ENCODE peak calls at places on chromosome 11, in four cellular contexts. Q is pancreas; E is CD8-positive, alpha-beta T cell; B is AG04450. X is an unnamed sample.
A peak's percentile ranks its signal among the peaks of the same experiment; 100 is the strongest.

GRCh38 chr11:119704849-119705248 is 24.2 kb downstream of the NECTIN1 start:
- DNase-seq in Q (no peak), E (no peak), B (no peak), X (no peak)

GRCh38 chr11:110598725-110599124 is 113.5 kb downstream of the ARHGAP20 start:
- DNase-seq in Q (no peak), E (no peak), B (no peak), X (no peak)

GRCh38 chr11:15707971-15708370 is 593.2 kb downstream of the INSC start:
- DNase-seq in Q (peak; percentile 84), E (no peak), B (no peak), X (peak; percentile 27)

GRCh38 chr11:94770563-94771120 is 2.5 kb downstream of the AMOTL1 start:
- DNase-seq in Q (no peak), E (no peak), B (no peak), X (no peak)

GRCh38 chr11:93652161-93652597 is 9.3 kb upstream of the CEP295 start:
- DNase-seq in Q (peak; percentile 13), E (no peak), B (no peak), X (peak; percentile 30)

GRCh38 chr11:29452131-29452530 is 564.7 kb downstream of the KCNA4 start:
- DNase-seq in Q (no peak), E (no peak), B (no peak), X (no peak)

GRCh38 chr11:119474682-119475596 is 52.0 kb upstream of the THY1 start:
- DNase-seq in Q (peak; percentile 31), E (peak; percentile 10), B (no peak), X (peak; percentile 34)

GRCh38 chr11:65051389-65051858 is 6.9 kb downstream of the NAALADL1 start:
- DNase-seq in Q (no peak), E (no peak), B (no peak), X (no peak)

GRCh38 chr11:46386674-46387073 is 4.9 kb downstream of the CHRM4 start:
- DNase-seq in Q (no peak), E (no peak), B (no peak), X (no peak)

GRCh38 chr11:106179048-106179447 is 101.6 kb downstream of the AASDHPPT start:
- DNase-seq in Q (peak; percentile 14), E (no peak), B (no peak), X (no peak)

GRCh38 chr11:47886096-47886495 is 37.9 kb upstream of the NUP160 start:
- DNase-seq in Q (no peak), E (no peak), B (peak; percentile 38), X (peak; percentile 15)

GRCh38 chr11:122843281-122844150 is 5.2 kb downstream of the CRTAM start:
- DNase-seq in Q (no peak), E (peak; percentile 37), B (no peak), X (no peak)

GRCh38 chr11:64334764-64335741 is 5.0 kb upstream of the CCDC88B start:
- DNase-seq in Q (peak; percentile 58), E (no peak), B (peak; percentile 75), X (no peak)

GRCh38 chr11:76296731-76297130 is 84.2 kb downstream of the THAP12 start:
- DNase-seq in Q (no peak), E (no peak), B (no peak), X (no peak)

GRCh38 chr11:61963282-61964057 is 4.0 kb downstream of the FTH1 start:
- DNase-seq in Q (no peak), E (peak; percentile 32), B (no peak), X (no peak)

GRCh38 chr11:130043575-130043974 is 26.1 kb upstream of the APLP2 start:
- DNase-seq in Q (no peak), E (no peak), B (no peak), X (peak; percentile 9)

GRCh38 chr11:82790723-82791487 is 57.2 kb upstream of the FAM181B start:
- DNase-seq in Q (no peak), E (no peak), B (no peak), X (no peak)

GRCh38 chr11:79312591-79313267 is 128.1 kb downstream of the TENM4 start:
- DNase-seq in Q (no peak), E (no peak), B (no peak), X (no peak)

GRCh38 chr11:127859941-127860354 is 727.4 kb downstream of the ETS1 start:
- DNase-seq in Q (no peak), E (no peak), B (no peak), X (no peak)

GRCh38 chr11:64250875-64251721 is at the start of gene PLCB3:
- DNase-seq in Q (peak; percentile 38), E (no peak), B (no peak), X (peak; percentile 69)

GRCh38 chr11:120489799-120490198 is 21.7 kb upstream of the GRIK4 start:
- DNase-seq in Q (no peak), E (no peak), B (no peak), X (no peak)

GRCh38 chr11:120061036-120061760 is 76.7 kb downstream of the TRIM29 start:
- DNase-seq in Q (no peak), E (no peak), B (no peak), X (no peak)

GRCh38 chr11:109864834-109865557 is 228.2 kb upstream of the ZC3H12C start:
- DNase-seq in Q (no peak), E (no peak), B (peak; percentile 26), X (no peak)

GRCh38 chr11:64251986-64252837 is 882 bp downstream of the PLCB3 start:
- DNase-seq in Q (no peak), E (no peak), B (no peak), X (peak; percentile 63)

GRCh38 chr11:109423114-109423859 is 1.3 kb downstream of the C11orf87 start:
- DNase-seq in Q (no peak), E (no peak), B (no peak), X (peak; percentile 18)

GRCh38 chr11:111530091-111530490 is 10.4 kb upstream of the LAYN start:
- DNase-seq in Q (no peak), E (no peak), B (no peak), X (no peak)

GRCh38 chr11:96658436-96658835 is 268.6 kb downstream of the JRKL start:
- DNase-seq in Q (no peak), E (no peak), B (no peak), X (no peak)

GRCh38 chr11:19985106-19985505 is 175.2 kb downstream of the DBX1 start:
- DNase-seq in Q (no peak), E (no peak), B (no peak), X (no peak)
- H3K27ac ChIP-seq in Q (no peak overlapping the region), E (no peak overlapping the region), B (no peak overlapping the region), X (no peak overlapping the region)

GRCh38 chr11:2156416-2157182 is 4.4 kb downstream of the INS start:
- DNase-seq in Q (peak; percentile 64), E (no peak), B (no peak), X (peak; percentile 75)
- TF ChIP-seq CTCF in Q (peak; percentile 71), E (peak; percentile 33), B (peak; percentile 77), X (peak; percentile 75)

DNA sequence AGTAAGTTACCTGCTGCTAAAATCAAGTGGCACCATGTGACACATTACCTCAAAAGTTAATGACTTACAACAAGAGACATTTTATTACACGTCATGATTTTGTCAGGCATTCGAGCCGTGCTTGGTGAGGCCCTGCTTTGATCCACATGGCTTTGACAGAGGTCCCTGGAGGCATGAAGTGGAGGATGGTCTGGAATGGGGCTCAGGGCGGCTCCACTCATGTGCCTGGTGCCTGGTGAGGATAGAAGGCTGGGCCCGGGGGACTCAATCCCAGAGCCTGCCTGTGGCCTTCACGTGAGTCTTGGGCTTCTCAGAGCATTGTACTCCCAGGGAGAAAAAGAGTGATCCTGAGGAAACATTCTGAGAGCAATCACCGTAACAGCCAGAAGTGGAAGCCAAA is 339.1 kb upstream of the B3GAT1 start:
- DNase-seq in Q (no peak), E (no peak), B (no peak), X (no peak)
- H3K27ac ChIP-seq in Q (no peak overlapping the region), E (no peak overlapping the region), B (no peak overlapping the region), X (no peak overlapping the region)

DNA sequence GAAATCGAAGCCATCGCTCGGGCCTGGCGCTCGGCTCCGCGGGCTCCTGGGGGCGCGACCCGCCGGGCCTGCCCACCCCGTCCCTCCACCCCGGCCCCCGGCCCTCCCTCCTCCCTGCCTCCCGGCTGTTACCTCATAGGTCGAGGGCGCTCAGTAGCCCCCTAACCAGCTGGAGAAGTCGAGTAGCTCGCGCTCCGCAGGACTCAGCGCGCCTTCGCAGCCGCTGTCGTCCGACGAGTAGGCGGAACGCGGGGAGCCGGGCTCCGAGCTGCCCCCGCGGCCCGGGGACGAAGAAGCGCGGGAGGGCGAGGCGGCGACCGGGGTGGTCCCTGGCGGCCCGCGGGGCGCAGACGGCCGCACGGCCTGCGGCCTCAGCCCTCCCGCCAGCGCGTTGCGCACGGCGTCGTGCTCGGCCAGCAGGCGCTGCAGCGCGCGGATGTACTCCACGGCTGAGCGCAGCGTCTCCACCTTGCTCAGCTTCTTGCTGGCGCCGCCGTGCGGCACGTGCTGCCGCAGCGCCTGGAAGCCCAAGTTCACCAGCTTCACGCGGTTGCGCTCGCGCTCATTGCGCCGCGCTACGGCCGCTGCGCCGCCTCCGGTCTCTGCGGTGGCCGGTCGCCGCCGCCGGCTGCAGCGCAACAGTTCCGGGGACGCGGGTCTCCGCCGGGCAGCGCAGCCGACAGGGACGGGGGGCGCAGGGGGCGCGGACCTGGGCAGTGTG is 627 bp downstream of the ASCL2 start:
- DNase-seq in Q (no peak), E (no peak), B (peak; percentile 6), X (peak; percentile 52)
- TF ChIP-seq CTCF in Q (no peak), E (no peak), B (peak; percentile 16), X (peak; percentile 15)

DNA sequence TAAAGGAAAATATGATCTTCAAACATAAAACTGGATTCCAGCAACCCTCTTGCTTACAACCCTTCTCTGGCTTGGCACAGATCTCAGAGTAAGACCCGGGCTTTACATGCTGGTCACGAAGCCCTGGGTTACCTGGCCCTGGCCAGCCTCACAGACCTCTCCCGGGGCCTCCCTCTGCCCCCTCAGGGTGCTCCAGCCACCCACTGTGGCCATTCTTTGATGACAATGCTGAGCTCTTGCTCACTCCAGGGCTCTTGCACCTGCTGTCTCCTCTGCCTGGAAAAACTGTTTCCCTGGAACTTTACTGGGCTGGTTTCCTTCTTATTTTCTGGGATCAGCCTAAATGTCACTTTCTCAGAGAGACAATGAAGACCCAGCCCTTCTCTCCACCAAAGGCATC is 43.9 kb downstream of the C11orf96 start:
- DNase-seq in Q (no peak), E (no peak), B (no peak), X (no peak)
- H3K27ac ChIP-seq in Q (no peak overlapping the region), E (no peak overlapping the region), B (no peak overlapping the region), X (peak overlapping the region; percentile 86)

GRCh38 chr11:68688881-68689280 is 4.5 kb downstream of the GAL start:
- DNase-seq in Q (no peak), E (no peak), B (no peak), X (no peak)

GRCh38 chr11:68692115-68692514 is 7.8 kb downstream of the GAL start:
- DNase-seq in Q (no peak), E (no peak), B (no peak), X (no peak)

GRCh38 chr11:68689737-68690625 is 5.6 kb downstream of the GAL start:
- DNase-seq in Q (no peak), E (no peak), B (no peak), X (no peak)

GRCh38 chr11:68691402-68691784 is 7.0 kb downstream of the GAL start:
- DNase-seq in Q (no peak), E (no peak), B (no peak), X (no peak)

DNA sequence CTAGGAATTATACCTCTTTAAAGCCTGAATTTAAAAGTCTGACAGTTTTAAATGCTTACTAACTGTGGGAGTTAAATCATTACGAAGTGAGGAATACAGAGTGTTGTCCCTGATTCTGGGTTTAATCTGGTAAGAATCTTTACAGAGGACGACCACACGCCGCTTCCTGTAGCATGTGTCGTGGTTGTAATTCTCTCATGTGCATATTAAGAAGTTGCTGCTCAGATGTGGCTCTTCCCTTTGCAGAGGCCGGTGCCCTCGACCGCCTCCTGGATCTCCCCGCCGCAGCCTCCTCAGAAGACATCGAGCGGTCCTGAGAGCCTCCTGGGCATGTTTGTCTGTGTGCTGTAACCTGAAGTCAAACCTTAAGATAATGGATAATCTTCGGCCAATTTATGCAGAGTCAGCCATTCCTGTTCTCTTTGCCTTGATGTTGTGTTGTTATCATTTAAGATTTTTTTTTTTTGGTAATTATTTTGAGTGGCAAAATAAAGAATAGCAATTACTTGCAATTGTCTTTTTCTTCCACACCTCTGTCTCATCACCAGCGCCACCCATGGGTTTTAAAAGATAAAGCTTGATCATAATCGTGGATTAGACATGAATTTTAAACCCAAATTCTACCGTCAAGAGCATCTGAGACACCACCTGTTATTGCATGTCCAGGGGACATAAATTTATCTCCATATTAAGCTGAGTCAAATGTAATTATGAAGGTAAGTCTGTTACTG is 6.5 kb downstream of the GAL start:
- DNase-seq in Q (no peak), E (no peak), B (no peak), X (no peak)
- TF ChIP-seq CTCF in Q (no peak), E (no peak), B (no peak), X (no peak)

X was measured in heart right ventricle.